ENCODE peak calls at places on chromosomes 6 and 20, in six cellular contexts. I is CD4-positive, CD25-positive, alpha-beta regulatory T cell; G is neural progenitor cell; Z is Panc1; S is CD4-positive, alpha-beta memory T cell; W is CD8-positive, alpha-beta T cell. E is an unnamed sample. For H3K27me3 and H3K4me1, the result is how much of the 10 kb centered on the place peaks cover.

GRCh38 chr6:2376429-2377355 is 131.3 kb upstream of the GMDS start:
- DNase-seq in I (no peak), G (no peak), Z (no peak), S (no peak), W (no peak), E (no peak)

GRCh38 chr6:140537211-140537610 is 1162.8 kb upstream of the CITED2 start:
- DNase-seq in I (no peak), G (no peak), Z (peak), S (no peak), W (no peak), E (no peak)

GRCh38 chr6:165186041-165186440 is 123.4 kb downstream of the C6orf118 start:
- DNase-seq in I (no peak), G (no peak), Z (no peak), S (no peak), W (no peak), E (no peak)

GRCh38 chr6:4775591-4776492 is at the start of gene CDYL:
- DNase-seq in I (peak), G (peak), Z (no peak), S (peak), W (peak), E (peak)

GRCh38 chr20:51498765-51499540 is 43.6 kb downstream of the NFATC2 start:
- DNase-seq in I (no peak), G (no peak), Z (no peak), S (no peak), W (no peak), E (no peak)

GRCh38 chr6:138719011-138719635 is 54.4 kb upstream of the CCDC28A start:
- DNase-seq in I (no peak), G (no peak), Z (no peak), S (no peak), W (no peak), E (no peak)

GRCh38 chr20:50670126-50670862 is 21.0 kb downstream of the RIPOR3 start:
- DNase-seq in I (no peak), G (no peak), Z (peak), S (no peak), W (no peak), E (no peak)

GRCh38 chr6:139569561-139569960 is 195.1 kb upstream of the CITED2 start:
- DNase-seq in I (no peak), G (no peak), Z (peak), S (no peak), W (no peak), E (no peak)

GRCh38 chr20:5036828-5037227 is 35.5 kb upstream of the SLC23A2 start:
- DNase-seq in I (no peak), G (no peak), Z (no peak), S (no peak), W (no peak), E (no peak)

GRCh38 chr6:90870561-90870960 is 283.7 kb upstream of the MAP3K7 start:
- DNase-seq in I (no peak), G (no peak), Z (no peak), S (no peak), W (no peak), E (no peak)

GRCh38 chr20:22475662-22476061 is 108.7 kb downstream of the FOXA2 start:
- DNase-seq in I (no peak), G (no peak), Z (no peak), S (no peak), W (no peak), E (no peak)

GRCh38 chr20:31569163-31570020 is 35.7 kb upstream of the ID1 start:
- DNase-seq in I (peak), G (peak), Z (no peak), S (peak), W (peak), E (peak)

GRCh38 chr6:36595168-36595818 is 1.1 kb downstream of the SRSF3 start:
- DNase-seq in I (peak), G (peak), Z (no peak), S (peak), W (no peak), E (no peak)

GRCh38 chr6:73451166-73452106 is 661 bp downstream of the CGAS start:
- DNase-seq in I (peak), G (peak), Z (peak), S (peak), W (peak), E (peak)

GRCh38 chr6:156719720-156720563 is 57.2 kb upstream of the ARID1B start:
- DNase-seq in I (peak), G (peak), Z (peak), S (peak), W (peak), E (peak)

GRCh38 chr6:152572395-152573061 is 64.6 kb downstream of the SYNE1 start:
- DNase-seq in I (no peak), G (no peak), Z (no peak), S (no peak), W (no peak), E (no peak)

GRCh38 chr20:44810391-44811149 is at the start of gene RIMS4:
- DNase-seq in I (no peak), G (peak), Z (no peak), S (no peak), W (no peak), E (no peak)

GRCh38 chr20:31560094-31560899 is 44.8 kb upstream of the ID1 start:
- DNase-seq in I (peak), G (peak), Z (peak), S (peak), W (peak), E (peak)

DNA sequence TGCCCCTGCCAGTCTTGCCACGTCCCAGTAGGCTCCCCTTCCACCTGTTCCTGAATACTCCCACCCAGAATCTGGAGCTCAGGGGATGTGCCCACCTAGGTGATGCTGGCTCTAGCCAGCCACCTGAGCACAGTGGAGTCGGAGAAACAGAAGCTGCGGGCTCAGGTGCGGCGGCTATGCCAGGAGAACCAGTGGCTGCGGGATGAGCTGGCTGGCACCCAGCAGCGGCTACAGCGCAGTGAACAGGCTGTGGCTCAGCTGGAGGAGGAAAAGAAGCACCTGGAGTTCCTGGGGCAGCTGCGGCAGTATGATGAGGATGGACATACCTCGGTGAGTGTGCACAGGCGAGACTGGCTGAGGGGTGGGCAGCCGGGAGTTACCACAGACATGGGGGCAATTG is 3.4 kb downstream of the KLC4 start:
- DNase-seq in I (no peak), G (no peak), Z (no peak), S (no peak), W (no peak), E (no peak)
- H3K27me3 ChIP-seq in I (under half), G (under half), Z (under half), S (under half), W (under half), E (under half)

GRCh38 chr6:17417817-17418216 is 24.4 kb downstream of the CAP2 start:
- DNase-seq in I (no peak), G (peak), Z (no peak), S (no peak), W (no peak), E (no peak)
- H3K4me3 ChIP-seq in I (no peak), G (no peak), Z (no peak), S (no peak), W (no peak), E (no peak)

DNA sequence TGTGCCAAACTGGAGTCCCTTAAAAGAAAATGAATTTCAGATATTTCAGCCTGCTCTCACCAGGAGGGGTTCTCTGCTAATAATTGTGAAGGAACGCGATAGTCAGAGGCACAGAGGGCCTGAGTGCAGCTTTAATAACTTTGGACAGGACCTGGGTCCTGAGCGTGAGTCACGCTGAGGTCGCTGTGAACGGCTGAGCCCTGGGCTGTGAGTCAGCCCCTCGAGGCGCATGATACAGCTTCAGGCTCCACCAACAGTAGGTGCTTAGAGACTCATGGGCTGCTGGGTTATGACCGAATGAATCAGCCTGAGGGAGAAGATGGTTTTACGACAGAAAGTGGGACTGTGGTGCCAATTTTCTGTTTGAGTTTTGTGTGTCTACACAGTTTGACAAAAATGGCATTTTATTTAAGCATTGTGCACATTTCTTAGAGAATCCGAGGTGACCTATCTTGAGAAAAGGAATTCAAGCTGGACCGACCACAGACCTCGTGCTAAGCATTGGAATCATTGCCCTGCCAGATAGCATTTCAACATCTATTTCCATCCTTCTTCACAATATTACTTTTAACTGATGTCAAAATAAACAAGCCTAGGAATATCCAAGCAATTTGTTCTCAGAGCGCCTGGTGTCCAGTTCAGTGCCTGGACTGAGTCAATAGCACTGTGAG is 183.0 kb downstream of the THBS2 start:
- DNase-seq in I (no peak), G (no peak), Z (peak), S (no peak), W (no peak), E (no peak)
- H3K4me1 ChIP-seq in I (under half), G (under half), Z (under half), S (under half), W (under half), E (under half)

GRCh38 chr6:69601132-69601531 is 195.7 kb downstream of the LMBRD1 start:
- DNase-seq in I (no peak), G (no peak), Z (no peak), S (no peak), W (no peak), E (no peak)
- H3K27me3 ChIP-seq in I (under half), G (under half), Z (under half), S (under half), W (under half), E (under half)

DNA sequence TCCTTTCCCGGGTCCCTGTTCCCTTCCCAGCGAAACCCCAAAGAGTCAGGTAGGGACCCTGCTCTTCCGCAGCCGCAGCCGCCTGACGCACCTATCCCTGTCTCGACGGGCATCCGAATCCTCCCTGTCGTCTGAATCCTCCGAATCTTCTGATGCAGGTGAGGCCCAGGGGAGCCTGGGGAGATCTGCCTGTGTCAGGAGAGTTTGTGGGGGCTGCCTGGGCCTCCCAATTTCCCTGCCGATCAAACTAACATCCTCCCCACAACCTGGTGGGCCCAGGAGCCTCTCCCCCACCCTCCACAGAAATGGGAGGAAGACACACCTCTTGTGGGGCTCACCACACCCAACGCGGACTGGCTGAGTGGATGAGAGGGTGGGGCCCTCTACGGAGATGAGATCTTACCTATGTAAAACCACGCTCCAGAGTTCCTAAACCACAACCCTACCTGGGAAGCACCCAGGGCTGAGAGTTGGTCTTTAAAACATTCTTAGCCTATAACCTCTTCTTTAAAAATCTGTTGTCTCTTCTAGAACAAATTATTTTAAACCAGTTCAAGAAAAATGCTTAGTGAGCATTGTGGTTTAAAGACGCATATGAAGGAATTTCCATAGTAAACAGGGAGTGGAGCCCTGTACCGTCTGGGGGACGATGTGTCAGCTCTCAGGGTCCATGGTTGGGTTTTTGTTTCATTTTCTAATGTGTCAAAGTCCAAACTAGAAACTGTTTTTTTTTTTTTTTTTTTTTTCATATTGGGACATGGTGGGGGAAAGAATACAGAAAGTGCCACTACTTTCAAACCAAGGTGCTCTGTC is 1.7 kb downstream of the CDC25B start:
- DNase-seq in I (peak), G (no peak), Z (no peak), S (peak), W (peak), E (no peak)
- H3K4me3 ChIP-seq in I (peak), G (peak), Z (peak), S (peak), W (peak), E (peak)

GRCh38 chr6:32194388-32194787 is 1.9 kb upstream of the GPSM3 start:
- DNase-seq in I (no peak), G (no peak), Z (no peak), S (no peak), W (no peak), E (no peak)

GRCh38 chr6:32195902-32196681 is 3.6 kb upstream of the GPSM3 start:
- DNase-seq in I (peak), G (peak), Z (no peak), S (no peak), W (peak), E (no peak)

GRCh38 chr6:32195652-32195901 is 3.1 kb upstream of the GPSM3 start:
- DNase-seq in I (peak), G (peak), Z (peak), S (peak), W (peak), E (peak)

GRCh38 chr6:32196682-32197616 is 4.5 kb upstream of the GPSM3 start:
- DNase-seq in I (no peak), G (peak), Z (no peak), S (no peak), W (no peak), E (no peak)

DNA sequence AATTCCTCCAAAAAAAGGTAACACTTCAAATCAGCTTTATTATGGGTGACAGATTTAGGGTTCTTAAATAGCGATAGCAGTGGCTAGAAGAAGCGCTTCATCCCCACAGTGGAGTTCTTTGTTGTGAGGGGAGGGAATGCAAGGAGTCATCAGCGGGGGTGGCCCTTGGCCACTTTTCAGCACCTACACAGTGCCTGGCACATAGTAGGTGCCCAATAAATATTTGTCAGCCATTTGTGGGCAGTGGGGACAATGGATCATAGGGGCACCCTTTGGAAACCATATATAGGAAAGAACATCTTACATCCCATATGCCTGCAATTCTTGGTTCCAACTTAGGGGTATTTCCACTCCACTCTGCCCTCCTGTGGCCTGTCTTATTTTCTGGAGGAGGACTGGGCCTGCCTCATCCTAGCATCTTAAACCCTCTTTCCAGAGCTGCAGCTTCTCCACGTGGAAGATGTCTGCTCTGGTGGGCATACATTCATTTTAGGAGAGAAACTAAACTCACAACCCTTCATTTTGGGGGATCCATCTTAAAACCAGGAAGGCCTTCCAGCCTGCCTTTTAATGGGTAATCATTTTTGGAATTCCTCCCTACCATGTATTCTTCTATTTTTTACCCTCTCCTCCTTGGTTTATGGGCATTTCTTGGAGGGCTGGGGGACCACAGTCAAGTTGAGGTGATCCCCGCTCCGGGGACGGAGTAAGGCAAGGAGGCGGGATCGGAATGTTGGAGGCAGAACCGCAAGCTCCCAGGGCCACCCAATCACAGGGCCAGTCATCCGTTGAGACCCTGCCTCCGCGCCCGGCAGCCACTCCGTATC is 2.6 kb upstream of the GPSM3 start:
- DNase-seq in I (peak), G (peak), Z (no peak), S (peak), W (peak), E (no peak)
- H3K4me1 ChIP-seq in I (half or more), G (under half), Z (under half), S (under half), W (under half), E (under half)

GRCh38 chr6:39314273-39314790 is at the start of gene KCNK17:
- DNase-seq in I (no peak), G (peak), Z (no peak), S (no peak), W (no peak), E (no peak)

GRCh38 chr6:39309942-39310531 is 4.2 kb downstream of the KCNK17 start:
- DNase-seq in I (peak), G (peak), Z (peak), S (peak), W (no peak), E (peak)

GRCh38 chr6:39310542-39310941 is 3.7 kb downstream of the KCNK17 start:
- DNase-seq in I (no peak), G (no peak), Z (no peak), S (no peak), W (no peak), E (no peak)

GRCh38 chr6:39313526-39314272 is 520 bp downstream of the KCNK17 start:
- DNase-seq in I (no peak), G (peak), Z (no peak), S (no peak), W (no peak), E (no peak)

DNA sequence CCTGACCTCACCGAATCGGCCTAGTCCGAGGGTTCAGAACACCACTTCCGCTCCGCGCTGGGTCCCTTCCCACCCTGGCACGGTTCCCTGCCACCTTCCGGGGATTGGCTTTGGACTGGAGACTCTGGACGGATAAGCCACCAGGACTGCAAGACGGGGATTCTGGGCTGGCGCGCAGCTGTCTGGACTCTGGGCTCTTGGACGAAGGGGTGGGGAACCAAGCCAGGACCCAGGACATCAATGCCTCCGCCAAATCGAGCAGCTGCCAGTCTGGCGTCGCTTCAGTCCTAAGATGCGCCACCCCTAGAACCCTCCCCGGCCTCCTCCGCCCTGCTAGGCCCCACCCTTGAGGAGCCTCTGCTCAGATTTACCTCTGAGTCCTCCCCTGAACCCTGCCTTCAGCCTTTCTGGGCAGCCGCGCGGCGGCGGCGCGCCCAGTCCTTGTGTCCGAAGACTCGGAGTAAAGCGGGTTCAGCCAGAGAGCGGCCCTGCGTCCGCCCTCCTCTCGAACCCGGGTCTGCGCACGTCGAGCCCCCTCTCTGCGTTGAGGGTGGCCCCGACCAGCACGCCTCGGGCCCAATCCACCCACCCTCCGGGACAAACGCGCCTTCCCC is 1.2 kb downstream of the KCNK17 start:
- DNase-seq in I (no peak), G (no peak), Z (no peak), S (no peak), W (no peak), E (no peak)
- H3K27me3 ChIP-seq in I (under half), G (half or more), Z (under half), S (under half), W (under half), E (under half)

E was measured in naive thymus-derived CD4-positive, alpha-beta T cell.